ENCODE peak calls at places on chromosomes 13 and 19, in nine cellular contexts. One of them, this sample, is unnamed.

GRCh38 chr19:56111601-56112312 is 9.3 kb downstream of the ZNF787 start:
- ATAC-seq in CD4-positive, alpha-beta T cell: peak; percentile 98
- ATAC-seq in GM23338: peak; percentile 26
- ATAC-seq in K562: no peak
- ATAC-seq in activated naive CD8-positive, alpha-beta T cell treated with anti-CD3 and anti-CD28 coated beads, Interleukin-2, amount 10 ng/mL, durations not matched to agents 7 days and 5 days: peak; percentile 83
- ATAC-seq in foreskin keratinocyte: peak; percentile 45
- ATAC-seq in activated CD4-positive, alpha-beta T cell treated with anti-CD3 and anti-CD28 coated beads for 36 hours: peak; percentile 99
- ATAC-seq in T-cell: peak; percentile 92
- ATAC-seq in activated CD8-positive, alpha-beta memory T cell treated with anti-CD3 and anti-CD28 coated beads, Interleukin-2, amount 10 ng/mL, durations not matched to agents 7 days and 5 days: peak; percentile 57
- ATAC-seq in this sample: peak; percentile 94

GRCh38 chr19:58349590-58349989 is 3.7 kb downstream of the A1BG start:
- ATAC-seq in K562: no peak
- ATAC-seq in CD4-positive, alpha-beta T cell: no peak
- ATAC-seq in activated CD8-positive, alpha-beta memory T cell treated with anti-CD3 and anti-CD28 coated beads, Interleukin-2, amount 10 ng/mL, durations not matched to agents 7 days and 5 days: no peak
- ATAC-seq in activated naive CD8-positive, alpha-beta T cell treated with anti-CD3 and anti-CD28 coated beads, Interleukin-2, amount 10 ng/mL, durations not matched to agents 7 days and 5 days: no peak
- ATAC-seq in activated CD4-positive, alpha-beta T cell treated with anti-CD3 and anti-CD28 coated beads for 36 hours: no peak
- ATAC-seq in GM23338: no peak
- ATAC-seq in T-cell: no peak
- ATAC-seq in foreskin keratinocyte: no peak
- ATAC-seq in this sample: no peak

GRCh38 chr19:38941979-38942378 is 11.2 kb downstream of the MRPS12 start:
- ATAC-seq in GM23338: no peak
- ATAC-seq in activated naive CD8-positive, alpha-beta T cell treated with anti-CD3 and anti-CD28 coated beads, Interleukin-2, amount 10 ng/mL, durations not matched to agents 7 days and 5 days: no peak
- ATAC-seq in activated CD8-positive, alpha-beta memory T cell treated with anti-CD3 and anti-CD28 coated beads, Interleukin-2, amount 10 ng/mL, durations not matched to agents 7 days and 5 days: no peak
- ATAC-seq in T-cell: no peak
- ATAC-seq in CD4-positive, alpha-beta T cell: no peak
- ATAC-seq in K562: no peak
- ATAC-seq in activated CD4-positive, alpha-beta T cell treated with anti-CD3 and anti-CD28 coated beads for 36 hours: no peak
- ATAC-seq in foreskin keratinocyte: no peak
- ATAC-seq in this sample: no peak

GRCh38 chr19:41449865-41450178 is 6.9 kb downstream of the ERICH4 start:
- ATAC-seq in activated CD8-positive, alpha-beta memory T cell treated with anti-CD3 and anti-CD28 coated beads, Interleukin-2, amount 10 ng/mL, durations not matched to agents 7 days and 5 days: no peak
- ATAC-seq in GM23338: no peak
- ATAC-seq in K562: no peak
- ATAC-seq in CD4-positive, alpha-beta T cell: no peak
- ATAC-seq in activated naive CD8-positive, alpha-beta T cell treated with anti-CD3 and anti-CD28 coated beads, Interleukin-2, amount 10 ng/mL, durations not matched to agents 7 days and 5 days: no peak
- ATAC-seq in T-cell: no peak
- ATAC-seq in foreskin keratinocyte: no peak
- ATAC-seq in activated CD4-positive, alpha-beta T cell treated with anti-CD3 and anti-CD28 coated beads for 36 hours: no peak
- ATAC-seq in this sample: peak; percentile 9

GRCh38 chr13:30618186-30618937 is 642 bp downstream of the USPL1 start:
- ATAC-seq in activated CD8-positive, alpha-beta memory T cell treated with anti-CD3 and anti-CD28 coated beads, Interleukin-2, amount 10 ng/mL, durations not matched to agents 7 days and 5 days: peak; percentile 5
- ATAC-seq in GM23338: no peak
- ATAC-seq in activated naive CD8-positive, alpha-beta T cell treated with anti-CD3 and anti-CD28 coated beads, Interleukin-2, amount 10 ng/mL, durations not matched to agents 7 days and 5 days: peak; percentile 2
- ATAC-seq in activated CD4-positive, alpha-beta T cell treated with anti-CD3 and anti-CD28 coated beads for 36 hours: peak; percentile 1
- ATAC-seq in K562: peak; percentile 1
- ATAC-seq in CD4-positive, alpha-beta T cell: peak; percentile 3
- ATAC-seq in T-cell: peak; percentile 0
- ATAC-seq in foreskin keratinocyte: no peak
- ATAC-seq in this sample: peak; percentile 1

GRCh38 chr13:95181586-95181985 is 119.7 kb downstream of the ABCC4 start:
- ATAC-seq in activated CD8-positive, alpha-beta memory T cell treated with anti-CD3 and anti-CD28 coated beads, Interleukin-2, amount 10 ng/mL, durations not matched to agents 7 days and 5 days: no peak
- ATAC-seq in activated naive CD8-positive, alpha-beta T cell treated with anti-CD3 and anti-CD28 coated beads, Interleukin-2, amount 10 ng/mL, durations not matched to agents 7 days and 5 days: no peak
- ATAC-seq in CD4-positive, alpha-beta T cell: no peak
- ATAC-seq in GM23338: no peak
- ATAC-seq in T-cell: no peak
- ATAC-seq in activated CD4-positive, alpha-beta T cell treated with anti-CD3 and anti-CD28 coated beads for 36 hours: peak; percentile 45
- ATAC-seq in foreskin keratinocyte: no peak
- ATAC-seq in K562: peak; percentile 70
- ATAC-seq in this sample: peak; percentile 54

GRCh38 chr13:113947321-113948033 is 26.4 kb downstream of the C13orf46 start:
- ATAC-seq in activated CD8-positive, alpha-beta memory T cell treated with anti-CD3 and anti-CD28 coated beads, Interleukin-2, amount 10 ng/mL, durations not matched to agents 7 days and 5 days: no peak
- ATAC-seq in GM23338: peak; percentile 3
- ATAC-seq in T-cell: no peak
- ATAC-seq in K562: peak; percentile 62
- ATAC-seq in activated CD4-positive, alpha-beta T cell treated with anti-CD3 and anti-CD28 coated beads for 36 hours: no peak
- ATAC-seq in activated naive CD8-positive, alpha-beta T cell treated with anti-CD3 and anti-CD28 coated beads, Interleukin-2, amount 10 ng/mL, durations not matched to agents 7 days and 5 days: no peak
- ATAC-seq in CD4-positive, alpha-beta T cell: no peak
- ATAC-seq in foreskin keratinocyte: peak; percentile 50
- ATAC-seq in this sample: no peak

GRCh38 chr19:1935484-1936208 is 5.3 kb upstream of the CSNK1G2 start:
- ATAC-seq in K562: peak; percentile 53
- ATAC-seq in activated naive CD8-positive, alpha-beta T cell treated with anti-CD3 and anti-CD28 coated beads, Interleukin-2, amount 10 ng/mL, durations not matched to agents 7 days and 5 days: peak; percentile 10
- ATAC-seq in activated CD8-positive, alpha-beta memory T cell treated with anti-CD3 and anti-CD28 coated beads, Interleukin-2, amount 10 ng/mL, durations not matched to agents 7 days and 5 days: no peak
- ATAC-seq in foreskin keratinocyte: no peak
- ATAC-seq in activated CD4-positive, alpha-beta T cell treated with anti-CD3 and anti-CD28 coated beads for 36 hours: peak; percentile 27
- ATAC-seq in GM23338: peak; percentile 21
- ATAC-seq in T-cell: no peak
- ATAC-seq in CD4-positive, alpha-beta T cell: no peak
- ATAC-seq in this sample: no peak

GRCh38 chr19:1471514-1472107 is 7.4 kb downstream of the C19orf25 start:
- ATAC-seq in K562: peak; percentile 11
- ATAC-seq in T-cell: peak; percentile 37
- ATAC-seq in activated naive CD8-positive, alpha-beta T cell treated with anti-CD3 and anti-CD28 coated beads, Interleukin-2, amount 10 ng/mL, durations not matched to agents 7 days and 5 days: no peak
- ATAC-seq in GM23338: no peak
- ATAC-seq in activated CD8-positive, alpha-beta memory T cell treated with anti-CD3 and anti-CD28 coated beads, Interleukin-2, amount 10 ng/mL, durations not matched to agents 7 days and 5 days: no peak
- ATAC-seq in CD4-positive, alpha-beta T cell: peak; percentile 14
- ATAC-seq in activated CD4-positive, alpha-beta T cell treated with anti-CD3 and anti-CD28 coated beads for 36 hours: no peak
- ATAC-seq in foreskin keratinocyte: no peak
- ATAC-seq in this sample: no peak

GRCh38 chr13:41562083-41562482 is 104.7 kb downstream of the RGCC start:
- ATAC-seq in T-cell: no peak
- ATAC-seq in K562: no peak
- ATAC-seq in activated naive CD8-positive, alpha-beta T cell treated with anti-CD3 and anti-CD28 coated beads, Interleukin-2, amount 10 ng/mL, durations not matched to agents 7 days and 5 days: no peak
- ATAC-seq in activated CD4-positive, alpha-beta T cell treated with anti-CD3 and anti-CD28 coated beads for 36 hours: no peak
- ATAC-seq in CD4-positive, alpha-beta T cell: no peak
- ATAC-seq in activated CD8-positive, alpha-beta memory T cell treated with anti-CD3 and anti-CD28 coated beads, Interleukin-2, amount 10 ng/mL, durations not matched to agents 7 days and 5 days: no peak
- ATAC-seq in foreskin keratinocyte: peak; percentile 74
- ATAC-seq in GM23338: no peak
- ATAC-seq in this sample: no peak

GRCh38 chr13:113927661-113928581 is 46.0 kb downstream of the C13orf46 start:
- ATAC-seq in K562: no peak
- ATAC-seq in activated CD4-positive, alpha-beta T cell treated with anti-CD3 and anti-CD28 coated beads for 36 hours: no peak
- ATAC-seq in activated naive CD8-positive, alpha-beta T cell treated with anti-CD3 and anti-CD28 coated beads, Interleukin-2, amount 10 ng/mL, durations not matched to agents 7 days and 5 days: no peak
- ATAC-seq in CD4-positive, alpha-beta T cell: no peak
- ATAC-seq in T-cell: no peak
- ATAC-seq in activated CD8-positive, alpha-beta memory T cell treated with anti-CD3 and anti-CD28 coated beads, Interleukin-2, amount 10 ng/mL, durations not matched to agents 7 days and 5 days: no peak
- ATAC-seq in foreskin keratinocyte: peak; percentile 54
- ATAC-seq in GM23338: no peak
- ATAC-seq in this sample: no peak

GRCh38 chr13:43990829-43991228 is 111.1 kb downstream of the LACC1 start:
- ATAC-seq in K562: no peak
- ATAC-seq in activated CD8-positive, alpha-beta memory T cell treated with anti-CD3 and anti-CD28 coated beads, Interleukin-2, amount 10 ng/mL, durations not matched to agents 7 days and 5 days: no peak
- ATAC-seq in activated naive CD8-positive, alpha-beta T cell treated with anti-CD3 and anti-CD28 coated beads, Interleukin-2, amount 10 ng/mL, durations not matched to agents 7 days and 5 days: no peak
- ATAC-seq in CD4-positive, alpha-beta T cell: no peak
- ATAC-seq in T-cell: no peak
- ATAC-seq in foreskin keratinocyte: no peak
- ATAC-seq in activated CD4-positive, alpha-beta T cell treated with anti-CD3 and anti-CD28 coated beads for 36 hours: no peak
- ATAC-seq in GM23338: no peak
- ATAC-seq in this sample: no peak

GRCh38 chr13:71864981-71865857 is 1.8 kb downstream of the DACH1 start:
- ATAC-seq in CD4-positive, alpha-beta T cell: no peak
- ATAC-seq in K562: no peak
- ATAC-seq in T-cell: peak; percentile 22
- ATAC-seq in GM23338: peak; percentile 53
- ATAC-seq in activated naive CD8-positive, alpha-beta T cell treated with anti-CD3 and anti-CD28 coated beads, Interleukin-2, amount 10 ng/mL, durations not matched to agents 7 days and 5 days: no peak
- ATAC-seq in activated CD4-positive, alpha-beta T cell treated with anti-CD3 and anti-CD28 coated beads for 36 hours: peak; percentile 42
- ATAC-seq in foreskin keratinocyte: peak; percentile 4
- ATAC-seq in activated CD8-positive, alpha-beta memory T cell treated with anti-CD3 and anti-CD28 coated beads, Interleukin-2, amount 10 ng/mL, durations not matched to agents 7 days and 5 days: no peak
- ATAC-seq in this sample: no peak

GRCh38 chr13:98403076-98403475 is 173.8 kb downstream of the STK24 start:
- ATAC-seq in activated naive CD8-positive, alpha-beta T cell treated with anti-CD3 and anti-CD28 coated beads, Interleukin-2, amount 10 ng/mL, durations not matched to agents 7 days and 5 days: no peak
- ATAC-seq in GM23338: no peak
- ATAC-seq in foreskin keratinocyte: no peak
- ATAC-seq in activated CD8-positive, alpha-beta memory T cell treated with anti-CD3 and anti-CD28 coated beads, Interleukin-2, amount 10 ng/mL, durations not matched to agents 7 days and 5 days: no peak
- ATAC-seq in T-cell: no peak
- ATAC-seq in K562: no peak
- ATAC-seq in CD4-positive, alpha-beta T cell: no peak
- ATAC-seq in activated CD4-positive, alpha-beta T cell treated with anti-CD3 and anti-CD28 coated beads for 36 hours: no peak
- ATAC-seq in this sample: no peak

GRCh38 chr19:1058112-1058511 is 8.9 kb upstream of the ARHGAP45 start:
- ATAC-seq in K562: no peak
- ATAC-seq in CD4-positive, alpha-beta T cell: no peak
- ATAC-seq in T-cell: peak; percentile 42
- ATAC-seq in foreskin keratinocyte: no peak
- ATAC-seq in activated CD4-positive, alpha-beta T cell treated with anti-CD3 and anti-CD28 coated beads for 36 hours: no peak
- ATAC-seq in activated naive CD8-positive, alpha-beta T cell treated with anti-CD3 and anti-CD28 coated beads, Interleukin-2, amount 10 ng/mL, durations not matched to agents 7 days and 5 days: no peak
- ATAC-seq in activated CD8-positive, alpha-beta memory T cell treated with anti-CD3 and anti-CD28 coated beads, Interleukin-2, amount 10 ng/mL, durations not matched to agents 7 days and 5 days: no peak
- ATAC-seq in GM23338: no peak
- ATAC-seq in this sample: no peak

GRCh38 chr19:43468354-43469159 is 3.1 kb upstream of the LYPD3 start:
- ATAC-seq in activated CD8-positive, alpha-beta memory T cell treated with anti-CD3 and anti-CD28 coated beads, Interleukin-2, amount 10 ng/mL, durations not matched to agents 7 days and 5 days: no peak
- ATAC-seq in T-cell: no peak
- ATAC-seq in activated CD4-positive, alpha-beta T cell treated with anti-CD3 and anti-CD28 coated beads for 36 hours: no peak
- ATAC-seq in CD4-positive, alpha-beta T cell: peak; percentile 3
- ATAC-seq in activated naive CD8-positive, alpha-beta T cell treated with anti-CD3 and anti-CD28 coated beads, Interleukin-2, amount 10 ng/mL, durations not matched to agents 7 days and 5 days: no peak
- ATAC-seq in K562: no peak
- ATAC-seq in foreskin keratinocyte: no peak
- ATAC-seq in GM23338: no peak
- ATAC-seq in this sample: no peak

GRCh38 chr13:98476106-98476505 is 100.8 kb downstream of the STK24 start:
- ATAC-seq in activated naive CD8-positive, alpha-beta T cell treated with anti-CD3 and anti-CD28 coated beads, Interleukin-2, amount 10 ng/mL, durations not matched to agents 7 days and 5 days: peak; percentile 48
- ATAC-seq in activated CD4-positive, alpha-beta T cell treated with anti-CD3 and anti-CD28 coated beads for 36 hours: peak; percentile 48
- ATAC-seq in GM23338: peak; percentile 14
- ATAC-seq in foreskin keratinocyte: no peak
- ATAC-seq in T-cell: peak; percentile 52
- ATAC-seq in K562: no peak
- ATAC-seq in activated CD8-positive, alpha-beta memory T cell treated with anti-CD3 and anti-CD28 coated beads, Interleukin-2, amount 10 ng/mL, durations not matched to agents 7 days and 5 days: peak; percentile 48
- ATAC-seq in CD4-positive, alpha-beta T cell: peak; percentile 57
- ATAC-seq in this sample: peak; percentile 50